ENCODE peak calls at places on chromosomes 3 and 15, in nine cellular contexts. F, H, A, Q, Z, T, I, L and P are unnamed samples.

GRCh38 chr15:74620636-74621545 is 5.3 kb downstream of the CLK3 start:
- DNase-seq in F (peak), H (peak), A (peak), Q (peak), Z (peak), T (peak), I (peak), L (peak), P (peak)

GRCh38 chr3:101902041-101902440 is 52.7 kb downstream of the NFKBIZ start:
- DNase-seq in F (peak), H (no peak), A (no peak), Q (no peak), Z (no peak), T (peak), I (no peak), L (no peak), P (no peak)

GRCh38 chr15:25186411-25186810 is 231.6 kb downstream of the SNRPN start:
- DNase-seq in F (no peak), H (no peak), A (no peak), Q (no peak), Z (no peak), T (no peak), I (no peak), L (no peak), P (no peak)

GRCh38 chr3:7095116-7095515 is 234.2 kb downstream of the GRM7 start:
- DNase-seq in F (no peak), H (no peak), A (no peak), Q (no peak), Z (no peak), T (peak), I (no peak), L (no peak), P (no peak)

GRCh38 chr15:95742836-95743235 is 587.7 kb upstream of the NR2F2 start:
- DNase-seq in F (no peak), H (no peak), A (no peak), Q (no peak), Z (no peak), T (no peak), I (no peak), L (no peak), P (no peak)

GRCh38 chr3:139948467-139948866 is 13.5 kb downstream of the CLSTN2 start:
- DNase-seq in F (no peak), H (no peak), A (no peak), Q (no peak), Z (no peak), T (no peak), I (no peak), L (no peak), P (no peak)

GRCh38 chr3:186381424-186382216 is 19.6 kb upstream of the DGKG start:
- DNase-seq in F (no peak), H (no peak), A (no peak), Q (no peak), Z (no peak), T (no peak), I (no peak), L (no peak), P (no peak)

GRCh38 chr3:191074511-191074910 is 124.5 kb upstream of the OSTN start:
- DNase-seq in F (no peak), H (no peak), A (no peak), Q (no peak), Z (no peak), T (no peak), I (no peak), L (no peak), P (no peak)